ENCODE peak calls at places on chromosomes 16 and 17, in nine cellular contexts. One of them, this sample, is unnamed.

GRCh38 chr16:47646914-47647313 is 185.8 kb downstream of the PHKB start:
- DNase-seq in ascending aorta: no peak
- DNase-seq in tibial artery: no peak
- DNase-seq in left lung: no peak
- DNase-seq in psoas muscle: no peak
- DNase-seq in CD8-positive, alpha-beta memory T cell: no peak
- DNase-seq in esophagus squamous epithelium: no peak
- DNase-seq in IMR-90: no peak
- DNase-seq in esophagus muscularis mucosa: no peak
- DNase-seq in this sample: no peak

GRCh38 chr17:76498886-76499667 is 2.1 kb downstream of the RHBDF2 start:
- DNase-seq in esophagus muscularis mucosa: no peak
- DNase-seq in tibial artery: no peak
- DNase-seq in IMR-90: no peak
- DNase-seq in esophagus squamous epithelium: no peak
- DNase-seq in ascending aorta: no peak
- DNase-seq in psoas muscle: no peak
- DNase-seq in CD8-positive, alpha-beta memory T cell: no peak
- DNase-seq in left lung: no peak
- DNase-seq in this sample: peak; percentile 59

GRCh38 chr17:77670125-77670524 is 288.4 kb upstream of the TNRC6C start:
- DNase-seq in tibial artery: no peak
- DNase-seq in CD8-positive, alpha-beta memory T cell: no peak
- DNase-seq in esophagus squamous epithelium: no peak
- DNase-seq in psoas muscle: no peak
- DNase-seq in IMR-90: no peak
- DNase-seq in left lung: no peak
- DNase-seq in esophagus muscularis mucosa: no peak
- DNase-seq in ascending aorta: no peak
- DNase-seq in this sample: no peak

GRCh38 chr16:180921-181667 is 835 bp downstream of the HBQ1 start:
- DNase-seq in tibial artery: peak; percentile 81
- DNase-seq in ascending aorta: peak; percentile 82
- DNase-seq in left lung: peak; percentile 66
- DNase-seq in IMR-90: peak; percentile 58
- DNase-seq in esophagus squamous epithelium: no peak
- DNase-seq in psoas muscle: peak; percentile 85
- DNase-seq in CD8-positive, alpha-beta memory T cell: peak; percentile 87
- DNase-seq in esophagus muscularis mucosa: no peak
- DNase-seq in this sample: peak; percentile 74

GRCh38 chr16:82580293-82580900 is 46.4 kb upstream of the CDH13 start:
- DNase-seq in left lung: no peak
- DNase-seq in ascending aorta: no peak
- DNase-seq in CD8-positive, alpha-beta memory T cell: no peak
- DNase-seq in psoas muscle: peak; percentile 56
- DNase-seq in IMR-90: no peak
- DNase-seq in tibial artery: no peak
- DNase-seq in esophagus muscularis mucosa: no peak
- DNase-seq in esophagus squamous epithelium: no peak
- DNase-seq in this sample: no peak

GRCh38 chr17:44084921-44085320 is 14.4 kb downstream of the G6PC3 start:
- DNase-seq in CD8-positive, alpha-beta memory T cell: no peak
- DNase-seq in left lung: no peak
- DNase-seq in tibial artery: no peak
- DNase-seq in IMR-90: no peak
- DNase-seq in ascending aorta: no peak
- DNase-seq in psoas muscle: no peak
- DNase-seq in esophagus squamous epithelium: no peak
- DNase-seq in esophagus muscularis mucosa: no peak
- DNase-seq in this sample: no peak

GRCh38 chr17:60300011-60300410 is 91.9 kb downstream of the USP32 start:
- DNase-seq in left lung: no peak
- DNase-seq in ascending aorta: no peak
- DNase-seq in esophagus squamous epithelium: no peak
- DNase-seq in psoas muscle: no peak
- DNase-seq in CD8-positive, alpha-beta memory T cell: no peak
- DNase-seq in tibial artery: no peak
- DNase-seq in esophagus muscularis mucosa: no peak
- DNase-seq in IMR-90: no peak
- DNase-seq in this sample: no peak

GRCh38 chr16:58042001-58042885 is 16.7 kb downstream of the MMP15 start:
- DNase-seq in IMR-90: no peak
- DNase-seq in psoas muscle: no peak
- DNase-seq in esophagus muscularis mucosa: no peak
- DNase-seq in CD8-positive, alpha-beta memory T cell: no peak
- DNase-seq in left lung: no peak
- DNase-seq in tibial artery: no peak
- DNase-seq in ascending aorta: no peak
- DNase-seq in esophagus squamous epithelium: no peak
- DNase-seq in this sample: no peak

DNA sequence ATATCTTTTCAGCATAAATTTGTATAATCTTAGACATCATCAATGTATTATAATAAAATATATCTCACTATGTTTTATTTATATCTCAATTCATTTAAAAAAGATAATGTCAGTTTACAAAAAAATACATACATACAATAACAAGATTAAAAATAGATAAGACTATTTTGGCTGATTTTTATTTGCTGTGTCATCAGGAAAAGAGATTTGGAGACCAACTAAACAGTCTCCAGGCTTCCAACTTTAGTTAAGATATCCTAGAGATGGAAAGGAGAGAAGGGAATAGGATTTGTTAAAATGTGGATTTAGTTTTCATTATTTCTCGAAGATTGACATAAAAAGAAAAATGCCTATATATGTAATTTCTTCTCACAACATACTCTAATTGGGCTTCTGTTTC is 433.8 kb upstream of the TOM1L1 start:
- DNase-seq in ascending aorta: no peak
- DNase-seq in esophagus muscularis mucosa: no peak
- DNase-seq in IMR-90: no peak
- DNase-seq in esophagus squamous epithelium: no peak
- DNase-seq in CD8-positive, alpha-beta memory T cell: no peak
- DNase-seq in tibial artery: no peak
- DNase-seq in psoas muscle: no peak
- DNase-seq in left lung: no peak
- DNase-seq in this sample: no peak
- H3K9me3 ChIP-seq in ascending aorta: no peaks in the 10 kb centered on the region
- H3K9me3 ChIP-seq in esophagus muscularis mucosa: no peaks in the 10 kb centered on the region
- H3K9me3 ChIP-seq in IMR-90: peaks cover 10% of the 10 kb centered on the region
- H3K9me3 ChIP-seq in esophagus squamous epithelium: no peaks in the 10 kb centered on the region
- H3K9me3 ChIP-seq in CD8-positive, alpha-beta memory T cell: no peaks in the 10 kb centered on the region
- H3K9me3 ChIP-seq in tibial artery: no peaks in the 10 kb centered on the region
- H3K9me3 ChIP-seq in psoas muscle: no peaks in the 10 kb centered on the region
- H3K9me3 ChIP-seq in left lung: peaks cover 5% of the 10 kb centered on the region
- H3K9me3 ChIP-seq in this sample: no peaks in the 10 kb centered on the region

DNA sequence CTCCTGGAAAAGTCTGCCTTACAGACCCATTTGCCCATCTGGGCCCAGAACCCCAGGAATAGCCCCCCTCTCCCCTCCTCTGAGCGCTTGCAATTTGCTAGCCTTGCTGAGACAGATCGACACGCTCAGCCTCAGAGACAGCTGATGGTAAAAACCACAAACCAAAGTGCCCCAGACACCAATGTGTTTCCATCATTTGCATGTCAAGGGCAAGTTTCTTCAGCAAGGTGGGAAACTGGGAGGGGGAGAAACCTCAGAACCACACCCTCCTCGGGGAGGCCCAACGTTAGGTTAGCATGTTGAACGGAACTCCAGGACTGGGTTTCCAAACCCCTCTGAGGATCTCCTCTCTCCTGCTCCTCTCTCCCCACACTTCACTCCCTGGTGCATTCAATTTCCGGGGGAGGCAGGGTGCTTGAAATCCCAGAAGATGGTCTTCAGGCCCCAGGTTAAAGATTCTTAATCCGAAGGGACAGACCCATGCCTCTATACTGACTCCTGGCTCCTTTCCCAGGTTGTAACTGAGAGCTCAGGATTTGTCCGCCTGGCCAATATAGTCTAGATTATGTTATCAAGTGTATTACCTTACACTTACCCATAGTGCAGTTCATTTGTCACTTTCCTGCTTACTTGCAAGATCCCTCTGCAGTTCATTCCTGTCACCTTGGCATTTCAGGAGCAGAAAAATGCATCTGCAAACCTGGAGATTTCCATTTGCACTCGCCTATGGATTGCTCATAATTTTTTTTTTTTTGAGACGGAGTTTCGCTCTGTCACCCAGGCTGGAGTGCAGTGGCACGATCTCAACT is 1.3 kb upstream of the CUEDC1 start:
- DNase-seq in left lung: no peak
- DNase-seq in psoas muscle: peak; percentile 42
- DNase-seq in CD8-positive, alpha-beta memory T cell: peak; percentile 72
- DNase-seq in esophagus muscularis mucosa: no peak
- DNase-seq in esophagus squamous epithelium: no peak
- DNase-seq in ascending aorta: peak; percentile 43
- DNase-seq in IMR-90: no peak
- DNase-seq in tibial artery: peak; percentile 57
- DNase-seq in this sample: no peak
- H3K4me3 ChIP-seq in left lung: peak overlapping the region; percentile 46
- H3K4me3 ChIP-seq in psoas muscle: peak overlapping the region; percentile 96
- H3K4me3 ChIP-seq in CD8-positive, alpha-beta memory T cell: peak overlapping the region; percentile 68
- H3K4me3 ChIP-seq in esophagus muscularis mucosa: no peak overlapping the region
- H3K4me3 ChIP-seq in esophagus squamous epithelium: no peak overlapping the region
- H3K4me3 ChIP-seq in ascending aorta: peak overlapping the region; percentile 77
- H3K4me3 ChIP-seq in IMR-90: no peak overlapping the region
- H3K4me3 ChIP-seq in tibial artery: no peak overlapping the region
- H3K4me3 ChIP-seq in this sample: peak overlapping the region; percentile 62

GRCh38 chr16:30115238-30115637 is 1.9 kb upstream of the GDPD3 start:
- DNase-seq in esophagus squamous epithelium: no peak
- DNase-seq in esophagus muscularis mucosa: no peak
- DNase-seq in CD8-positive, alpha-beta memory T cell: no peak
- DNase-seq in left lung: peak; percentile 59
- DNase-seq in tibial artery: no peak
- DNase-seq in IMR-90: no peak
- DNase-seq in ascending aorta: no peak
- DNase-seq in psoas muscle: no peak
- DNase-seq in this sample: no peak

GRCh38 chr16:30113711-30114333 is 485 bp upstream of the GDPD3 start:
- DNase-seq in psoas muscle: no peak
- DNase-seq in ascending aorta: no peak
- DNase-seq in esophagus squamous epithelium: no peak
- DNase-seq in left lung: no peak
- DNase-seq in IMR-90: peak; percentile 20
- DNase-seq in CD8-positive, alpha-beta memory T cell: no peak
- DNase-seq in tibial artery: no peak
- DNase-seq in esophagus muscularis mucosa: no peak
- DNase-seq in this sample: no peak

GRCh38 chr16:30117768-30118167 is 4.4 kb upstream of the GDPD3 start:
- DNase-seq in esophagus squamous epithelium: no peak
- DNase-seq in tibial artery: no peak
- DNase-seq in left lung: no peak
- DNase-seq in psoas muscle: no peak
- DNase-seq in ascending aorta: no peak
- DNase-seq in CD8-positive, alpha-beta memory T cell: no peak
- DNase-seq in esophagus muscularis mucosa: no peak
- DNase-seq in IMR-90: no peak
- DNase-seq in this sample: no peak

GRCh38 chr16:30114411-30114810 is 1.1 kb upstream of the GDPD3 start:
- DNase-seq in psoas muscle: no peak
- DNase-seq in ascending aorta: no peak
- DNase-seq in tibial artery: no peak
- DNase-seq in CD8-positive, alpha-beta memory T cell: no peak
- DNase-seq in left lung: no peak
- DNase-seq in esophagus squamous epithelium: no peak
- DNase-seq in esophagus muscularis mucosa: no peak
- DNase-seq in IMR-90: no peak
- DNase-seq in this sample: no peak

GRCh38 chr16:30116291-30117207 is 3.2 kb upstream of the GDPD3 start:
- DNase-seq in left lung: no peak
- DNase-seq in tibial artery: no peak
- DNase-seq in esophagus squamous epithelium: no peak
- DNase-seq in IMR-90: no peak
- DNase-seq in psoas muscle: no peak
- DNase-seq in ascending aorta: no peak
- DNase-seq in CD8-positive, alpha-beta memory T cell: no peak
- DNase-seq in esophagus muscularis mucosa: no peak
- DNase-seq in this sample: no peak
- H3K36me3 ChIP-seq in left lung: peaks cover 80% of the 10 kb centered on the region
- H3K36me3 ChIP-seq in tibial artery: peaks cover 69% of the 10 kb centered on the region
- H3K36me3 ChIP-seq in esophagus squamous epithelium: peaks cover 11% of the 10 kb centered on the region
- H3K36me3 ChIP-seq in IMR-90: peaks cover 47% of the 10 kb centered on the region
- H3K36me3 ChIP-seq in psoas muscle: peaks cover 75% of the 10 kb centered on the region
- H3K36me3 ChIP-seq in ascending aorta: peaks cover 55% of the 10 kb centered on the region
- H3K36me3 ChIP-seq in CD8-positive, alpha-beta memory T cell: peaks cover 9% of the 10 kb centered on the region
- H3K36me3 ChIP-seq in esophagus muscularis mucosa: peaks cover 29% of the 10 kb centered on the region
- H3K36me3 ChIP-seq in this sample: peaks cover 5% of the 10 kb centered on the region

DNA sequence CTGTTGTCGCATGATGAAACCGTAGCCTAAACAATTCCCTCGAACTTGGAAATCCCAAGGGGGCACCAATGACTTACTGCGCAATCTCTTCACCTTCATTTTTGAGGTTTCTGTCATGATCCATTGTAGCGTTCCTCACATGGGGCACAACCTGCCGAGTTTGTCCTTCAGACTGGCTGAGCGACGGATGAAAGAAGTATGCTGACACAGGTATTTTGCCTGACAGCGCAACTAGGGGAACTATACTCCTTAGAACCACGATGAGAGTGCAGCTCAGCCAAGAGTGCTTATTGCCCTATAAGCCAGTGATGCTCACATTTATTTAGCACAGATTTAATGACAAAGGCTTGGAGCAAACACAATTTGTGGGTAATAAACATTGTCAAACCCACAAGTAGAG is 106.3 kb upstream of the ZNF267 start:
- DNase-seq in CD8-positive, alpha-beta memory T cell: no peak
- DNase-seq in esophagus muscularis mucosa: no peak
- DNase-seq in tibial artery: no peak
- DNase-seq in ascending aorta: no peak
- DNase-seq in psoas muscle: no peak
- DNase-seq in IMR-90: no peak
- DNase-seq in esophagus squamous epithelium: no peak
- DNase-seq in left lung: no peak
- DNase-seq in this sample: no peak
- H3K9me3 ChIP-seq in CD8-positive, alpha-beta memory T cell: peaks cover 64% of the 10 kb centered on the region
- H3K9me3 ChIP-seq in esophagus muscularis mucosa: peaks cover 96% of the 10 kb centered on the region
- H3K9me3 ChIP-seq in tibial artery: peaks cover 16% of the 10 kb centered on the region
- H3K9me3 ChIP-seq in ascending aorta: peaks cover 98% of the 10 kb centered on the region
- H3K9me3 ChIP-seq in psoas muscle: peaks cover 86% of the 10 kb centered on the region
- H3K9me3 ChIP-seq in IMR-90: peaks cover 54% of the 10 kb centered on the region
- H3K9me3 ChIP-seq in esophagus squamous epithelium: peaks cover 8% of the 10 kb centered on the region
- H3K9me3 ChIP-seq in left lung: peaks cover 100% of the 10 kb centered on the region
- H3K9me3 ChIP-seq in this sample: peaks cover 32% of the 10 kb centered on the region

DNA sequence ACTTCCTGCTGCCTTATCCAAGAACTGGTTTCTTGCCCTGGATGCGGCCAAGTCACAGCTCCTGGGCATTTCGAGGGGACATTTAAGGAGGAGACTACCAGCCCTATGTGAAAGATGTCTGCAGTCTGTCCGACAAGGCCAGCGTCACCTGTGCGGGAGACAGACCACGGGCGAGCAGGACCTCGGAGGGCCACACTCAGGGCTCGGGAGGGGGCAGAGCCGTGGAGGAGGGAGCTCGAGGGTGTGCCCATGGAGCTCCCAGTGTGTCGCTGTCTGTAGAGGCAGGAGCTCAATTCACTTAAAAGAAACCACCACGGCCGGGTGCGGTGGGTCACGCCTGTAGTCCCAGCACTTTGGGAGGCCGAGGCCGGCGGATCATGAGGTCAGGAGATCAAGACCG is 33.3 kb downstream of the CBFA2T3 start:
- DNase-seq in esophagus muscularis mucosa: no peak
- DNase-seq in left lung: no peak
- DNase-seq in esophagus squamous epithelium: no peak
- DNase-seq in tibial artery: no peak
- DNase-seq in CD8-positive, alpha-beta memory T cell: no peak
- DNase-seq in ascending aorta: no peak
- DNase-seq in IMR-90: no peak
- DNase-seq in psoas muscle: no peak
- DNase-seq in this sample: no peak
- H3K4me3 ChIP-seq in esophagus muscularis mucosa: no peak overlapping the region
- H3K4me3 ChIP-seq in left lung: no peak overlapping the region
- H3K4me3 ChIP-seq in esophagus squamous epithelium: no peak overlapping the region
- H3K4me3 ChIP-seq in tibial artery: no peak overlapping the region
- H3K4me3 ChIP-seq in CD8-positive, alpha-beta memory T cell: no peak overlapping the region
- H3K4me3 ChIP-seq in ascending aorta: no peak overlapping the region
- H3K4me3 ChIP-seq in IMR-90: no peak overlapping the region
- H3K4me3 ChIP-seq in psoas muscle: no peak overlapping the region
- H3K4me3 ChIP-seq in this sample: no peak overlapping the region